ENCODE peak calls at places on chromosomes 16 and 17, in five cellular contexts. One of them, this sample, is unnamed. For H3K36me3, the result is how much of the 10 kb centered on the place peaks cover.

GRCh38 chr17:4490109-4490591 is 8.5 kb upstream of the SPNS2 start:
- DNase-seq in right lobe of liver: no peak
- DNase-seq in adrenal gland: no peak
- DNase-seq in tibial nerve: no peak
- DNase-seq in endothelial cell of umbilical vein: no peak
- DNase-seq in this sample: no peak

GRCh38 chr17:43908111-43908721 is 880 bp upstream of the MPP2 start:
- DNase-seq in right lobe of liver: no peak
- DNase-seq in adrenal gland: no peak
- DNase-seq in tibial nerve: peak
- DNase-seq in endothelial cell of umbilical vein: no peak
- DNase-seq in this sample: peak

GRCh38 chr16:86511317-86512161 is 1.2 kb downstream of the FOXF1 start:
- DNase-seq in right lobe of liver: no peak
- DNase-seq in adrenal gland: no peak
- DNase-seq in tibial nerve: no peak
- DNase-seq in endothelial cell of umbilical vein: no peak
- DNase-seq in this sample: no peak

GRCh38 chr16:69821844-69822173 is 59.7 kb downstream of the WWP2 start:
- DNase-seq in right lobe of liver: no peak
- DNase-seq in adrenal gland: no peak
- DNase-seq in tibial nerve: no peak
- DNase-seq in endothelial cell of umbilical vein: no peak
- DNase-seq in this sample: no peak

GRCh38 chr16:23514381-23515152 is 4.3 kb upstream of the GGA2 start:
- DNase-seq in right lobe of liver: no peak
- DNase-seq in adrenal gland: no peak
- DNase-seq in tibial nerve: no peak
- DNase-seq in endothelial cell of umbilical vein: no peak
- DNase-seq in this sample: no peak

GRCh38 chr17:72467841-72468653 is 347.2 kb downstream of the SOX9 start:
- DNase-seq in right lobe of liver: no peak
- DNase-seq in adrenal gland: no peak
- DNase-seq in tibial nerve: peak
- DNase-seq in endothelial cell of umbilical vein: no peak
- DNase-seq in this sample: peak

GRCh38 chr16:16021988-16022682 is 72.7 kb downstream of the ABCC1 start:
- DNase-seq in right lobe of liver: peak
- DNase-seq in adrenal gland: peak
- DNase-seq in tibial nerve: peak
- DNase-seq in endothelial cell of umbilical vein: peak
- DNase-seq in this sample: peak

GRCh38 chr16:28192811-28193529 is 18.8 kb downstream of the XPO6 start:
- DNase-seq in right lobe of liver: no peak
- DNase-seq in adrenal gland: no peak
- DNase-seq in tibial nerve: no peak
- DNase-seq in endothelial cell of umbilical vein: no peak
- DNase-seq in this sample: no peak

GRCh38 chr16:28090646-28091377 is 27.3 kb upstream of the GSG1L start:
- DNase-seq in right lobe of liver: no peak
- DNase-seq in adrenal gland: no peak
- DNase-seq in tibial nerve: no peak
- DNase-seq in endothelial cell of umbilical vein: no peak
- DNase-seq in this sample: peak

GRCh38 chr17:45233423-45233924 is 11.8 kb downstream of the FMNL1 start:
- DNase-seq in right lobe of liver: peak
- DNase-seq in adrenal gland: no peak
- DNase-seq in tibial nerve: no peak
- DNase-seq in endothelial cell of umbilical vein: no peak
- DNase-seq in this sample: no peak

GRCh38 chr16:84477661-84478060 is 26.8 kb downstream of the MEAK7 start:
- DNase-seq in right lobe of liver: no peak
- DNase-seq in adrenal gland: peak
- DNase-seq in tibial nerve: no peak
- DNase-seq in endothelial cell of umbilical vein: no peak
- DNase-seq in this sample: no peak

GRCh38 chr16:86256995-86257394 is 253.3 kb upstream of the FOXF1 start:
- DNase-seq in right lobe of liver: no peak
- DNase-seq in adrenal gland: no peak
- DNase-seq in tibial nerve: no peak
- DNase-seq in endothelial cell of umbilical vein: no peak
- DNase-seq in this sample: no peak

GRCh38 chr16:1812732-1813163 is 13.9 kb downstream of the HAGH start:
- DNase-seq in right lobe of liver: peak
- DNase-seq in adrenal gland: peak
- DNase-seq in tibial nerve: no peak
- DNase-seq in endothelial cell of umbilical vein: peak
- DNase-seq in this sample: peak

GRCh38 chr17:34894971-34895370 is 66.3 kb downstream of the CCT6B start:
- DNase-seq in right lobe of liver: no peak
- DNase-seq in adrenal gland: no peak
- DNase-seq in tibial nerve: no peak
- DNase-seq in endothelial cell of umbilical vein: no peak
- DNase-seq in this sample: no peak

GRCh38 chr17:70563301-70563820 is 394.0 kb downstream of the KCNJ2 start:
- DNase-seq in right lobe of liver: no peak
- DNase-seq in adrenal gland: no peak
- DNase-seq in tibial nerve: no peak
- DNase-seq in endothelial cell of umbilical vein: peak
- DNase-seq in this sample: no peak

GRCh38 chr16:84728853-84729424 is 29.1 kb downstream of the USP10 start:
- DNase-seq in right lobe of liver: peak
- DNase-seq in adrenal gland: no peak
- DNase-seq in tibial nerve: no peak
- DNase-seq in endothelial cell of umbilical vein: no peak
- DNase-seq in this sample: no peak

GRCh38 chr17:18974407-18975149 is 22.6 kb downstream of the SLC5A10 start:
- DNase-seq in right lobe of liver: no peak
- DNase-seq in adrenal gland: no peak
- DNase-seq in tibial nerve: no peak
- DNase-seq in endothelial cell of umbilical vein: no peak
- DNase-seq in this sample: no peak

GRCh38 chr16:21257284-21257683 is 20.8 kb downstream of the CRYM start:
- DNase-seq in right lobe of liver: no peak
- DNase-seq in adrenal gland: no peak
- DNase-seq in tibial nerve: no peak
- DNase-seq in endothelial cell of umbilical vein: no peak
- DNase-seq in this sample: no peak

GRCh38 chr16:21256636-21257035 is 21.5 kb downstream of the CRYM start:
- DNase-seq in right lobe of liver: no peak
- DNase-seq in adrenal gland: no peak
- DNase-seq in tibial nerve: no peak
- DNase-seq in endothelial cell of umbilical vein: no peak
- DNase-seq in this sample: no peak

GRCh38 chr16:21250072-21250923 is 16.8 kb downstream of the ANKS4B start:
- DNase-seq in right lobe of liver: no peak
- DNase-seq in adrenal gland: no peak
- DNase-seq in tibial nerve: no peak
- DNase-seq in endothelial cell of umbilical vein: no peak
- DNase-seq in this sample: no peak

DNA sequence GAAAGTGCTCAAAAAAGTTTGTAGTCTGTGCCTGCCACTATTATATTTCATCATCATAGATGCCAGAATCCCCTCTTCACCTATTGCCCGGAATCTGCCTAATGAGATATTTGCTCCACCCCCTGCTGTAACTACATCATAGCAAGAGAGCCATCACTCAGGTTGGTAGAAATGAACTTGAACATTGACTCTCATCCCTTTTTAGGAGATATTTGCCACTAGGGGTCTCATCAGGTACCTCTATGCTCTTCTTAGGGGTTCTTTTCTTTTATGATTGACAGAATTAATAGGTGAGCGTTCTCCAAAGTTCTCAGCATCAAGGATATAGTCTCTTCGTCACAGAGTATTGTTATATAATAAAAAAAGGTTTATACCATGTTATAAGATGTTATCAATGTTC is 20.0 kb downstream of the ANKS4B start:
- DNase-seq in right lobe of liver: no peak
- DNase-seq in adrenal gland: no peak
- DNase-seq in tibial nerve: no peak
- DNase-seq in endothelial cell of umbilical vein: no peak
- DNase-seq in this sample: no peak
- TF ChIP-seq CTCF in right lobe of liver: no peak
- TF ChIP-seq CTCF in adrenal gland: no peak
- TF ChIP-seq CTCF in tibial nerve: no peak
- TF ChIP-seq CTCF in endothelial cell of umbilical vein: no peak
- TF ChIP-seq CTCF in this sample: no peak

GRCh38 chr16:74660383-74660782 is 6.3 kb downstream of the RFWD3 start:
- DNase-seq in right lobe of liver: no peak
- DNase-seq in adrenal gland: no peak
- DNase-seq in tibial nerve: no peak
- DNase-seq in endothelial cell of umbilical vein: no peak
- DNase-seq in this sample: no peak

GRCh38 chr16:74661064-74661463 is 5.6 kb downstream of the RFWD3 start:
- DNase-seq in right lobe of liver: no peak
- DNase-seq in adrenal gland: no peak
- DNase-seq in tibial nerve: no peak
- DNase-seq in endothelial cell of umbilical vein: no peak
- DNase-seq in this sample: no peak

GRCh38 chr16:74654536-74654935 is 12.1 kb downstream of the RFWD3 start:
- DNase-seq in right lobe of liver: no peak
- DNase-seq in adrenal gland: no peak
- DNase-seq in tibial nerve: no peak
- DNase-seq in endothelial cell of umbilical vein: no peak
- DNase-seq in this sample: no peak

GRCh38 chr16:74659041-74659440 is 7.6 kb downstream of the RFWD3 start:
- DNase-seq in right lobe of liver: no peak
- DNase-seq in adrenal gland: no peak
- DNase-seq in tibial nerve: no peak
- DNase-seq in endothelial cell of umbilical vein: no peak
- DNase-seq in this sample: no peak

DNA sequence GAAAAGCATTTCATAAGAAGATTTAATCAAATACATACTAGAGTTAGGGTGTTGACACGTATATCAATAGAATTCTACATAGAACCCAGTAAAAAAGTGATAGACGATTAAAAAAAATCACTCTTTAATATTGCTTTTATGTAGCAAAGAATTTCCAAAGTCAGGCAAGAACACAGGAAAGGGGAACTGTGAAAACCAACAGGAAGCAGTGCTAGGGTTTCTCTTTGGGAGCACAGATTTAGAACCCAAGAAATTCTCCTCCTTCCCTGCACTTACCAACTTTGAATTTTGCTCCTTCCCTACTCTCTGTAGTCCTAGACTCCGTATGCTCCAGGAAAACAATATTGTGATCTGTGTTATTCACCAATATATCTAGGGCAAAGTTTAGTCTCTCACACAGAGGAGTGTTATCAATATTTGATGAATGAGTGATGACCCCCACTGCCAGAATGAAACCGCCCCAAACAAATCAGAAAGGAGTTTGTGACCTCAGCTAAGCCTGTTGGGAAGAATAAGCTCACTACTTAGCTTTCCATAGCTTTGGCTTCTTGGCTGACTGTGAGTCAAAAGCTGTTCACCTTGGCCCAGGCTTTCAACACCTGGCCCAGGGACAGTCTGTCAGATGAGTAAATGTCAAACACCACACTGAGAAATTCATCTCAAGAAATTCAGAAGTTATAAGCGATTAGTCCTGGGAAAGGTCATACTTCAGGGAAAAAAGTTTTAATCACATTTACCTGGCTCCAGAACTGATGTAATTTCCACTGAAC is 8.6 kb downstream of the RFWD3 start:
- DNase-seq in right lobe of liver: no peak
- DNase-seq in adrenal gland: no peak
- DNase-seq in tibial nerve: no peak
- DNase-seq in endothelial cell of umbilical vein: no peak
- DNase-seq in this sample: no peak
- H3K36me3 ChIP-seq in right lobe of liver: under half
- H3K36me3 ChIP-seq in adrenal gland: under half
- H3K36me3 ChIP-seq in tibial nerve: half or more
- H3K36me3 ChIP-seq in endothelial cell of umbilical vein: under half
- H3K36me3 ChIP-seq in this sample: under half

DNA sequence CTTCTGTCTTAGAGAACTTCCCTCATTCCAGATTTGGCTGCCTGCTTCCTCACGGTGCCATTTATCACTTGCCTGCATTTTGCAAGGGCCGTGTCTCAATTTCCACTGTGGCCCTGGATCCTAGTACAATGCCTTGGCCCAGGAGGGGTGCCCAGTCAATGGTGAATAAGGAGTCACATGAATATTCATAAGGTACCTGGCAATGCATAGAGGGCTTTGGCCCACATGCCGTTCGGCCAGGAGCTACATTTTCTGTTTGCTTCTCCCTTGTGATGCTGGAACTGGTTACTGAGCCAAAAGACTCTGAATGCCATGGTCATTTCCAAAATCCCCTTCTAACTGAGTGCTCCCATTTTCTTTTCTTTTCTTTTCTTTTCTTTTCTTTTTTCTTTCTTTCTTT is 4.8 kb upstream of the PIRT start:
- DNase-seq in right lobe of liver: no peak
- DNase-seq in adrenal gland: no peak
- DNase-seq in tibial nerve: no peak
- DNase-seq in endothelial cell of umbilical vein: no peak
- DNase-seq in this sample: no peak
- TF ChIP-seq POLR2A in right lobe of liver: no peak
- TF ChIP-seq POLR2A in adrenal gland: no peak
- TF ChIP-seq POLR2A in tibial nerve: no peak
- TF ChIP-seq POLR2A in endothelial cell of umbilical vein: no peak
- TF ChIP-seq POLR2A in this sample: no peak

GRCh38 chr16:50152807-50153647 is at the start of gene TENT4B:
- DNase-seq in right lobe of liver: peak
- DNase-seq in adrenal gland: peak
- DNase-seq in tibial nerve: peak
- DNase-seq in endothelial cell of umbilical vein: peak
- DNase-seq in this sample: peak

GRCh38 chr16:50154369-50154947 is 1.4 kb downstream of the TENT4B start:
- DNase-seq in right lobe of liver: no peak
- DNase-seq in adrenal gland: peak
- DNase-seq in tibial nerve: peak
- DNase-seq in endothelial cell of umbilical vein: peak
- DNase-seq in this sample: no peak

GRCh38 chr16:50151744-50152143 is 1.4 kb upstream of the TENT4B start:
- DNase-seq in right lobe of liver: peak
- DNase-seq in adrenal gland: no peak
- DNase-seq in tibial nerve: no peak
- DNase-seq in endothelial cell of umbilical vein: no peak
- DNase-seq in this sample: no peak

GRCh38 chr16:50152386-50152806 is 710 bp upstream of the TENT4B start:
- DNase-seq in right lobe of liver: peak
- DNase-seq in adrenal gland: no peak
- DNase-seq in tibial nerve: no peak
- DNase-seq in endothelial cell of umbilical vein: no peak
- DNase-seq in this sample: peak

DNA sequence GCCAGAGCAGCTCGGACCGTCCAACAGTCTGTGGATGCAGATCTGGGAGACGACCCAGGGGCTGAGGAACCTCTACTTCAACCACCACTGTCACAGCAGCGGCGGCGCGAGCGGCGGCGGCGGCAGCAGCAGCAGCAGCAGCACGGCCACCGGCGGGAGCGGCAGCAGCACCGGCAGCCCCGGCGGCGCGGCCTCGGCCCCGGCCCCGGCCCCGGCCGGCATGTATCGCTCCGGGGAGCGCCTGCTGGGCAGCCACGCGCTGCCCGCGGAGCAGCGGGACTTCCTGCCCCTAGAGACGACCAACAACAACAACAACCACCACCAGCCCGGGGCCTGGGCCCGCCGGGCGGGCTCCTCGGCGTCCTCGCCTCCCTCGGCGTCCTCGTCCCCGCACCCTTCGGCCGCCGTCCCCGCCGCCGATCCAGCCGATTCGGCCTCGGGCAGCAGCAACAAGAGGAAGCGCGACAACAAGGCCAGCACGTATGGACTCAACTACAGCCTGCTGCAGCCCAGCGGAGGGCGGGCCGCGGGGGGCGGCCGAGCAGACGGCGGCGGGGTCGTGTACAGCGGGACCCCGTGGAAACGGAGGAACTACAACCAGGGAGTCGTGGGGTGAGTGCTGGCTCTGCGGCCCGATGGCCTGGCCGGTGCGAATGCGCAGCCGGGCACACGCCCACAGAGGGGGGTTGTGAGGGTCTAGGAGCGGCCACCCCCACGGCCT is 702 bp downstream of the TENT4B start:
- DNase-seq in right lobe of liver: peak
- DNase-seq in adrenal gland: peak
- DNase-seq in tibial nerve: peak
- DNase-seq in endothelial cell of umbilical vein: peak
- DNase-seq in this sample: no peak
- TF ChIP-seq CTCF in right lobe of liver: no peak
- TF ChIP-seq CTCF in adrenal gland: no peak
- TF ChIP-seq CTCF in tibial nerve: no peak
- TF ChIP-seq CTCF in endothelial cell of umbilical vein: no peak
- TF ChIP-seq CTCF in this sample: no peak

This sample was measured in testis.